ENCODE peak calls at places on chromosomes 16 and 17, in six cellular contexts. One of them, this sample, is unnamed. For H3K4me1, the result is how much of the 10 kb centered on the place peaks cover.

GRCh38 chr17:62892870-62893338 is 73.1 kb upstream of the TANC2 start:
- DNase-seq in Panc1: peak
- DNase-seq in adrenal gland: peak
- DNase-seq in pancreas: no peak
- DNase-seq in A549: peak
- DNase-seq in left lung: no peak
- DNase-seq in this sample: peak

GRCh38 chr16:77223184-77223583 is 24.0 kb downstream of the SYCE1L start:
- DNase-seq in A549: no peak
- DNase-seq in adrenal gland: no peak
- DNase-seq in pancreas: no peak
- DNase-seq in Panc1: no peak
- DNase-seq in left lung: no peak
- DNase-seq in this sample: no peak

GRCh38 chr16:58507195-58507962 is 7.4 kb downstream of the NDRG4 start:
- DNase-seq in pancreas: no peak
- DNase-seq in Panc1: no peak
- DNase-seq in A549: no peak
- DNase-seq in adrenal gland: peak
- DNase-seq in left lung: no peak
- DNase-seq in this sample: no peak

GRCh38 chr17:81824595-81824994 is 8.5 kb downstream of the MCRIP1 start:
- DNase-seq in adrenal gland: no peak
- DNase-seq in Panc1: no peak
- DNase-seq in pancreas: peak
- DNase-seq in left lung: peak
- DNase-seq in A549: no peak
- DNase-seq in this sample: no peak

GRCh38 chr17:76935331-76935730 is 67.1 kb downstream of the MGAT5B start:
- DNase-seq in left lung: no peak
- DNase-seq in Panc1: no peak
- DNase-seq in pancreas: no peak
- DNase-seq in A549: no peak
- DNase-seq in adrenal gland: no peak
- DNase-seq in this sample: peak

GRCh38 chr17:30975042-30975820 is 4.4 kb downstream of the RNF135 start:
- DNase-seq in left lung: no peak
- DNase-seq in adrenal gland: no peak
- DNase-seq in pancreas: no peak
- DNase-seq in A549: no peak
- DNase-seq in Panc1: no peak
- DNase-seq in this sample: no peak

GRCh38 chr16:2963074-2963610 is 933 bp upstream of the KREMEN2 start:
- DNase-seq in Panc1: no peak
- DNase-seq in left lung: no peak
- DNase-seq in pancreas: peak
- DNase-seq in A549: no peak
- DNase-seq in adrenal gland: no peak
- DNase-seq in this sample: no peak

GRCh38 chr17:29110372-29110757 is 67.4 kb downstream of the PIPOX start:
- DNase-seq in Panc1: no peak
- DNase-seq in A549: no peak
- DNase-seq in adrenal gland: no peak
- DNase-seq in left lung: no peak
- DNase-seq in pancreas: no peak
- DNase-seq in this sample: no peak

GRCh38 chr16:20610192-20610891 is 34.2 kb upstream of the ACSM2B start:
- DNase-seq in left lung: peak
- DNase-seq in Panc1: no peak
- DNase-seq in A549: no peak
- DNase-seq in pancreas: peak
- DNase-seq in adrenal gland: no peak
- DNase-seq in this sample: no peak

GRCh38 chr17:7266784-7267183 is 4.5 kb upstream of the CLDN7 start:
- DNase-seq in A549: no peak
- DNase-seq in Panc1: no peak
- DNase-seq in adrenal gland: no peak
- DNase-seq in pancreas: no peak
- DNase-seq in left lung: no peak
- DNase-seq in this sample: no peak

GRCh38 chr16:17261197-17261858 is 209.4 kb downstream of the XYLT1 start:
- DNase-seq in pancreas: no peak
- DNase-seq in Panc1: no peak
- DNase-seq in left lung: no peak
- DNase-seq in A549: no peak
- DNase-seq in adrenal gland: no peak
- DNase-seq in this sample: no peak

GRCh38 chr16:81626181-81626674 is 152.9 kb upstream of the PLCG2 start:
- DNase-seq in A549: no peak
- DNase-seq in adrenal gland: no peak
- DNase-seq in pancreas: no peak
- DNase-seq in left lung: no peak
- DNase-seq in Panc1: no peak
- DNase-seq in this sample: no peak

GRCh38 chr17:77467513-77467912 is 326.7 kb downstream of the SEC14L1 start:
- DNase-seq in left lung: peak
- DNase-seq in pancreas: no peak
- DNase-seq in adrenal gland: no peak
- DNase-seq in Panc1: no peak
- DNase-seq in A549: no peak
- DNase-seq in this sample: no peak

GRCh38 chr16:85463672-85464071 is 149.4 kb upstream of the GSE1 start:
- DNase-seq in Panc1: no peak
- DNase-seq in left lung: peak
- DNase-seq in adrenal gland: no peak
- DNase-seq in A549: no peak
- DNase-seq in pancreas: no peak
- DNase-seq in this sample: no peak

GRCh38 chr17:45846646-45847045 is 2.0 kb downstream of the SPPL2C start:
- DNase-seq in left lung: no peak
- DNase-seq in pancreas: no peak
- DNase-seq in Panc1: no peak
- DNase-seq in adrenal gland: no peak
- DNase-seq in A549: no peak
- DNase-seq in this sample: no peak

GRCh38 chr16:69564845-69565610 is 738 bp upstream of the NFAT5 start:
- DNase-seq in Panc1: no peak
- DNase-seq in adrenal gland: no peak
- DNase-seq in A549: no peak
- DNase-seq in pancreas: no peak
- DNase-seq in left lung: no peak
- DNase-seq in this sample: no peak

GRCh38 chr17:40095944-40096791 is 4.2 kb downstream of the NR1D1 start:
- DNase-seq in A549: no peak
- DNase-seq in adrenal gland: peak
- DNase-seq in pancreas: no peak
- DNase-seq in left lung: no peak
- DNase-seq in Panc1: no peak
- DNase-seq in this sample: no peak

GRCh38 chr17:66531826-66532439 is 229.5 kb downstream of the PRKCA start:
- DNase-seq in A549: no peak
- DNase-seq in adrenal gland: no peak
- DNase-seq in pancreas: no peak
- DNase-seq in Panc1: no peak
- DNase-seq in left lung: no peak
- DNase-seq in this sample: no peak

GRCh38 chr17:79765708-79766107 is 12.2 kb upstream of the CBX2 start:
- DNase-seq in adrenal gland: no peak
- DNase-seq in pancreas: no peak
- DNase-seq in Panc1: no peak
- DNase-seq in left lung: no peak
- DNase-seq in A549: no peak
- DNase-seq in this sample: no peak

GRCh38 chr17:65268832-65269231 is 131.7 kb downstream of the RGS9 start:
- DNase-seq in A549: no peak
- DNase-seq in left lung: no peak
- DNase-seq in pancreas: no peak
- DNase-seq in Panc1: no peak
- DNase-seq in adrenal gland: no peak
- DNase-seq in this sample: no peak

GRCh38 chr16:26736084-26736483 is 330.6 kb upstream of the C16orf82 start:
- DNase-seq in adrenal gland: no peak
- DNase-seq in A549: no peak
- DNase-seq in left lung: no peak
- DNase-seq in pancreas: no peak
- DNase-seq in Panc1: no peak
- DNase-seq in this sample: no peak

GRCh38 chr17:16995930-16996329 is 24.0 kb upstream of the TNFRSF13B start:
- DNase-seq in Panc1: no peak
- DNase-seq in A549: no peak
- DNase-seq in pancreas: no peak
- DNase-seq in left lung: no peak
- DNase-seq in adrenal gland: no peak
- DNase-seq in this sample: no peak

GRCh38 chr16:69176033-69176780 is 10.8 kb upstream of the SNTB2 start:
- DNase-seq in pancreas: no peak
- DNase-seq in Panc1: no peak
- DNase-seq in A549: no peak
- DNase-seq in left lung: no peak
- DNase-seq in adrenal gland: no peak
- DNase-seq in this sample: no peak

GRCh38 chr17:63774141-63774981 is at the start of gene DDX42:
- DNase-seq in left lung: peak
- DNase-seq in A549: peak
- DNase-seq in pancreas: peak
- DNase-seq in adrenal gland: peak
- DNase-seq in Panc1: no peak
- DNase-seq in this sample: no peak

DNA sequence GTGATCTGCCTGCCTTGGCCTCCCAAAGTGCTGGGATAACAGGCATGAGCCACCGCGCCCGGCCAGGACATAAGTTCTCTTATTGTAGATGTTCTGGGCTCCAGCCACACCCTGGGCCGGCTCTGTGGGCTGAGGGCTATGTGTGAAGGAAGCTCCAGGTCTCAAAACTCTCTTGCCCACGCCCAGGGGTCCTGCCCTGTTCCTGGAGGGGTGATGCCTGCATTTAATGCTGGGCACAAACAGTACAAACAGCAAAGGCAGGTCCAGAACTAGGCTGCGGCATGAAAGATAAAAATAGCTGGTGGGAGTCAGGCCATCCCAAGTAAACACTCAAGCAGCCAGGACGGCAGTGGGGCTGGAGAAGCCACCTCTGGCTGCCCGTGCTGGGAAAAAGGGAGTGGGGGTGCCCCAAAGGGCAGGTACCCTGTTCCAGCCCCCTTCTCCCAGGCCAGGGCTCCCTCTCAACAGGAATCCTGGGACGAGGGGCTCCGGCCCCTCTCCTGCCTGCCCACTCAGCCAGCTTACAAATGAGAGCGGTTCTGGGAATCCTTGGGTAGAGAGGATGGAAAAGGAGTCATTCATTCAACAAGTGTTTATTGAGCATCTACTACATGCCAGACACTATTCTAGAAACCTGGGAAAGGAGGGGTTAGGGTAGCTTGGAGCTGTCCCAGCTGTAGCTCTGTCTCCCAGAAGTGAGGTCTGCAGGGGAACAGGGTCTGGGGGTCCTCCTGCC is 4.6 kb downstream of the TRIM47 start:
- DNase-seq in pancreas: no peak
- DNase-seq in left lung: no peak
- DNase-seq in A549: no peak
- DNase-seq in Panc1: no peak
- DNase-seq in adrenal gland: no peak
- DNase-seq in this sample: no peak
- H3K4me1 ChIP-seq in pancreas: under half
- H3K4me1 ChIP-seq in left lung: half or more
- H3K4me1 ChIP-seq in A549: half or more
- H3K4me1 ChIP-seq in Panc1: under half
- H3K4me1 ChIP-seq in adrenal gland: under half
- H3K4me1 ChIP-seq in this sample: under half

DNA sequence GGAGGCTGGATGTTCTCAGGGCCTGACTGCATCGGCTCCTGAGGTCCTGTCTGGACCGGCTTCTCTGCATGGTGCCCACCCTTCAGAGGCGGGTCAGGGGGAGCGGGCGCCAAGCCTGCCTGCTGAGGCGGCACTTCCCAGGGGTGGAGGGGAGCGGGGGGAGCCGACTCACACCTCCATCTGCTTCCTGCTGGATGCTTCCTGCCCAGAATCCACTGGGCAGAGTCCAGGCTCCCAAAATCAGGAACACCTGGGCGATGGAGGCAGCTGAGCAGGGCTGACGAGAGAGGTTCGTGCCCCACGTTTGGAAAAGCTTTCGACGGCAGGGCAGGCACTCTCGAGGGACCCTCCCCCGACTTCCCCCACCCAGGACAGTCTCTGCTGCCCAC is 42.2 kb downstream of the TIMM22 start:
- DNase-seq in Panc1: no peak
- DNase-seq in left lung: peak
- DNase-seq in pancreas: no peak
- DNase-seq in A549: no peak
- DNase-seq in adrenal gland: no peak
- DNase-seq in this sample: no peak
- H3K27ac ChIP-seq in Panc1: no peak
- H3K27ac ChIP-seq in left lung: peak
- H3K27ac ChIP-seq in pancreas: peak
- H3K27ac ChIP-seq in A549: no peak
- H3K27ac ChIP-seq in adrenal gland: peak
- H3K27ac ChIP-seq in this sample: no peak

GRCh38 chr17:44826123-44826790 is 3.8 kb downstream of the GJC1 start:
- DNase-seq in left lung: no peak
- DNase-seq in A549: no peak
- DNase-seq in pancreas: no peak
- DNase-seq in adrenal gland: no peak
- DNase-seq in Panc1: no peak
- DNase-seq in this sample: no peak
- H3K4me1 ChIP-seq in left lung: under half
- H3K4me1 ChIP-seq in A549: under half
- H3K4me1 ChIP-seq in pancreas: under half
- H3K4me1 ChIP-seq in adrenal gland: under half
- H3K4me1 ChIP-seq in Panc1: under half
- H3K4me1 ChIP-seq in this sample: under half

DNA sequence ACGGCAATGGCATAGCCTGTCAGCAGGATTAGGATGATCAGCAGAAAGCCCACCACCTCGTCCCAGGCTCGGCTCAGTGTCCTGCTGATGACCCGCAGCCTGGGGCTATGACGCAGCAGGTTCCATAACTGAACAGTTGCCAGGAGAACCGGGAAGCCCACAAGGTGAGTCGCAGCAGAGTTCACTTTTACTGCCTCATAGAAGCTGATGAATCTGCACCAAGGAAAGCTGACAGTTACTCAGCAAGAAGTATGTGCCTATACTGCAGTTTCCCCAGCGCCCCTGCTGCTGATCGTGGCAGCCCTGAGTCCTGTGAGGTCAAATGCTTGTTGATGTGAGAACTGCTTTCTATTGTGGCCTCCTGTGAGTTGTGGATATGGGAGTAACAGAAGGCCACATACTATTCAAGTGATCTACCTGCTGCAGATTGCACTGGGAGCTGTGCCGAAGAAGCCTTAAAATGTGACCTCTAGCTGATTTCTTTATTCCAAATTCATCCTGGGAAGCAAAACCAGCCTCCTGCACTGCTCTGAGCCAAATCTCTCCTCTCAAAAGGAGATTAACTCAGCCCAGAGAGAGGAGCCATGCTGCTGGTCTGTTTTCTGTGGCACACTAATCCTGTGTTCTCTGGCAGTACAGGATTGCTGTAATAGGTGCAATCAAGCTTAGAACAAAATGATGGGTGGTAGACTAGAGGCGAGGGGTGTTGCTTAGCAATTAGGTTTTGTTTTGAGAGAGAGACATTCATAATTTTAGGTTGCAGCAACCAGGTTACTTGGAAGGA is 38.8 kb downstream of the IST1 start:
- DNase-seq in adrenal gland: no peak
- DNase-seq in left lung: no peak
- DNase-seq in Panc1: no peak
- DNase-seq in A549: no peak
- DNase-seq in pancreas: no peak
- DNase-seq in this sample: no peak
- H3K27ac ChIP-seq in adrenal gland: no peak
- H3K27ac ChIP-seq in left lung: no peak
- H3K27ac ChIP-seq in Panc1: no peak
- H3K27ac ChIP-seq in A549: no peak
- H3K27ac ChIP-seq in pancreas: no peak
- H3K27ac ChIP-seq in this sample: no peak